ENCODE peak calls at places on chromosomes 6 and 20, in seven cellular contexts. M is C1 segment of cervical spinal cord; B is activated naive CD4-positive, alpha-beta T cell treated with Interleukin-2 at 50 U/mL for 16 hours; P is KG1; U is mucosa of gallbladder; S is stimulated activated CD4-positive, alpha-beta T cell treated with anti-CD3 and anti-CD28 coated beads, Interleukin-15, amount 100 ng/mL, for 1 hour; V is lower lobe of right lung. F is an unnamed sample.

GRCh38 chr6:144077881-144078280 is 17.5 kb downstream of the SF3B5 start:
- DNase-seq in M (no peak), B (no peak), P (no peak), U (no peak), S (no peak), V (no peak), F (no peak)

GRCh38 chr20:51815383-51816076 is 13.2 kb upstream of the SALL4 start:
- DNase-seq in M (no peak), B (no peak), P (no peak), U (no peak), S (no peak), V (no peak), F (no peak)

GRCh38 chr6:11207199-11207968 is 25.1 kb downstream of the NEDD9 start:
- DNase-seq in M (peak), B (no peak), P (peak), U (peak), S (no peak), V (peak), F (peak)

GRCh38 chr20:45964024-45964423 is 8.0 kb downstream of the ZNF335 start:
- DNase-seq in M (no peak), B (no peak), P (no peak), U (no peak), S (no peak), V (peak), F (no peak)

GRCh38 chr20:38825901-38826625 is 20.6 kb downstream of the PPP1R16B start:
- DNase-seq in M (no peak), B (no peak), P (no peak), U (no peak), S (no peak), V (no peak), F (peak)

GRCh38 chr6:125245109-125245508 is 56.7 kb downstream of the HDDC2 start:
- DNase-seq in M (no peak), B (no peak), P (no peak), U (no peak), S (no peak), V (no peak), F (no peak)

GRCh38 chr20:35511814-35512420 is 17.5 kb downstream of the C20orf173 start:
- DNase-seq in M (no peak), B (no peak), P (no peak), U (no peak), S (no peak), V (no peak), F (peak)

GRCh38 chr6:151661928-151662327 is 145.6 kb upstream of the ESR1 start:
- DNase-seq in M (no peak), B (no peak), P (no peak), U (no peak), S (no peak), V (no peak), F (no peak)

GRCh38 chr6:109526905-109527628 is 44.0 kb upstream of the ZBTB24 start:
- DNase-seq in M (peak), B (peak), P (peak), U (peak), S (no peak), V (no peak), F (peak)

GRCh38 chr20:7792131-7792869 is 148.0 kb downstream of the HAO1 start:
- DNase-seq in M (no peak), B (no peak), P (no peak), U (no peak), S (no peak), V (no peak), F (no peak)

GRCh38 chr6:5282191-5282623 is 20.9 kb downstream of the FARS2 start:
- DNase-seq in M (no peak), B (no peak), P (no peak), U (no peak), S (no peak), V (no peak), F (no peak)

GRCh38 chr6:139839506-139840156 is 465.2 kb upstream of the CITED2 start:
- DNase-seq in M (peak), B (no peak), P (peak), U (peak), S (no peak), V (peak), F (no peak)

GRCh38 chr20:48604426-48604825 is 223.4 kb downstream of the PREX1 start:
- DNase-seq in M (no peak), B (no peak), P (no peak), U (no peak), S (no peak), V (peak), F (no peak)

GRCh38 chr6:106451419-106451818 is 90.9 kb downstream of the CRYBG1 start:
- DNase-seq in M (no peak), B (no peak), P (no peak), U (no peak), S (no peak), V (no peak), F (no peak)

GRCh38 chr6:125102901-125103300 is 50.7 kb upstream of the TPD52L1 start:
- DNase-seq in M (no peak), B (no peak), P (no peak), U (no peak), S (no peak), V (no peak), F (peak)

GRCh38 chr6:87212596-87212995 is 57.2 kb downstream of the ZNF292 start:
- DNase-seq in M (no peak), B (no peak), P (no peak), U (no peak), S (no peak), V (no peak), F (no peak)

GRCh38 chr6:115717062-115717461 is 343.6 kb downstream of the FRK start:
- DNase-seq in M (no peak), B (no peak), P (no peak), U (no peak), S (no peak), V (no peak), F (no peak)

GRCh38 chr6:170286246-170286933 is 4.5 kb downstream of the DLL1 start:
- DNase-seq in M (peak), B (no peak), P (no peak), U (no peak), S (no peak), V (no peak), F (peak)

GRCh38 chr20:63189322-63189642 is 26.6 kb downstream of the YTHDF1 start:
- DNase-seq in M (no peak), B (no peak), P (no peak), U (no peak), S (no peak), V (no peak), F (no peak)

GRCh38 chr6:169253745-169254238 is at the start of gene THBS2:
- DNase-seq in M (no peak), B (no peak), P (no peak), U (peak), S (no peak), V (no peak), F (peak)